ENCODE peak calls at places on chromosomes 11 and 22, in ten cellular contexts. V, H, N, E, F, Y, R, U, Z and X are unnamed samples.

GRCh38 chr11:34182425-34182824 is 77.0 kb downstream of the NAT10 start:
- DNase-seq in Y (no peak), F (no peak), N (no peak), U (no peak), V (no peak), Z (no peak), R (no peak), E (no peak), H (no peak), X (no peak)

GRCh38 chr11:6232899-6233298 is 1.5 kb downstream of the FHIP1B start:
- DNase-seq in Y (no peak), V (no peak), N (no peak), Z (no peak), E (no peak), R (no peak), H (peak; percentile 8), U (no peak), F (no peak), X (no peak)

GRCh38 chr11:62931501-62932278 is 10.5 kb upstream of the CHRM1 start:
- DNase-seq in Z (no peak), U (peak; percentile 34), R (no peak), V (peak; percentile 31), Y (no peak), F (no peak), H (peak; percentile 18), E (no peak), N (no peak), X (no peak)

GRCh38 chr11:59957094-59957493 is 6.7 kb upstream of the OOSP4A start:
- DNase-seq in V (no peak), R (no peak), N (no peak), Y (no peak), U (no peak), H (no peak), F (no peak), E (no peak), Z (no peak), X (no peak)

GRCh38 chr11:134139873-134140331 is 71.0 kb downstream of the JAM3 start:
- DNase-seq in U (peak; percentile 83), Y (peak; percentile 40), V (peak; percentile 65), N (peak; percentile 24), Z (peak; percentile 20), H (peak; percentile 86), R (peak; percentile 91), E (peak; percentile 71), F (peak; percentile 53), X (peak; percentile 72)

GRCh38 chr11:13896175-13896989 is 66.1 kb upstream of the SPON1 start:
- DNase-seq in V (no peak), E (no peak), U (no peak), Z (no peak), N (no peak), Y (no peak), F (no peak), H (no peak), R (peak; percentile 4), X (no peak)

GRCh38 chr11:72430743-72431570 is 3.4 kb downstream of the CLPB start:
- DNase-seq in E (peak; percentile 41), N (no peak), F (no peak), V (peak; percentile 59), U (peak; percentile 23), Y (peak; percentile 52), H (peak; percentile 63), Z (peak; percentile 18), R (peak; percentile 74), X (no peak)

GRCh38 chr22:19868333-19868732 is 13.7 kb upstream of the GNB1L start:
- DNase-seq in N (no peak), H (no peak), Z (no peak), F (no peak), E (no peak), Y (no peak), R (no peak), V (peak; percentile 26), U (no peak), X (no peak)

GRCh38 chr22:35212996-35213395 is 44.3 kb upstream of the HMGXB4 start:
- DNase-seq in U (no peak), R (no peak), E (no peak), H (no peak), F (no peak), V (no peak), Z (no peak), Y (no peak), N (no peak), X (no peak)

GRCh38 chr11:92703431-92703830 is 266.0 kb upstream of the MTNR1B start:
- DNase-seq in F (no peak), Y (peak; percentile 51), U (peak; percentile 23), H (peak; percentile 29), Z (no peak), N (no peak), R (peak; percentile 10), V (no peak), E (no peak), X (no peak)

GRCh38 chr22:20384171-20384570 is 9.8 kb upstream of the ZNF74 start:
- DNase-seq in N (no peak), F (no peak), V (no peak), Y (no peak), U (no peak), H (no peak), R (no peak), E (no peak), Z (no peak), X (no peak)

GRCh38 chr22:23503142-23503541 is 76.9 kb downstream of the IGLL1 start:
- DNase-seq in R (no peak), V (no peak), Z (no peak), H (no peak), F (no peak), Y (no peak), U (no peak), E (no peak), N (no peak), X (no peak)

GRCh38 chr22:28541137-28541536 is 138.5 kb downstream of the TTC28 start:
- DNase-seq in U (no peak), H (no peak), Z (no peak), V (no peak), Y (no peak), E (no peak), R (no peak), F (no peak), N (no peak), X (no peak)

GRCh38 chr11:74019860-74020259 is 11.0 kb upstream of the UCP3 start:
- DNase-seq in Y (no peak), R (peak; percentile 29), E (no peak), F (no peak), N (no peak), H (peak; percentile 37), Z (no peak), U (no peak), V (no peak), X (no peak)

DNA sequence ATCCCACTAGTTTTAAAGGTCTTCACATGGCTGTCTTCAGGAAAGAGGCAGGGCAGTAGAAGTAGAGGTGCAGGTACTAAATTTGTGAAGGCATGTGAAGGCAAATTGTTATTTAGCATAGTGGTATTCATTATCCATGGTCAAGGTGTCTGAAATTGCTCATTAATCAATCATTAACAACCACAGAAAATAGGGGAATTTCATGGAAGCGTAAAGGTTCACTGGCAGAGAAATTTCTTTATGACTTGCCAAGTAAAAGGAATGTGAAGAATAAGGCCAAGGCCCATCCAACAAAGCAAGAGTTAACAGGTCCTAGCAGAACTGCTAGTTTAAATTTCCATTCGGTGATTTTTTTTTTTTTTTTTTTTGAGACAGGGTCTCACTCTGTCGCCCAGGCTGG is 59.0 kb downstream of the RSF1 start:
- DNase-seq in Y (no peak), U (no peak), Z (no peak), R (no peak), F (no peak), N (no peak), V (no peak), H (no peak), E (no peak), X (no peak)
- TF ChIP-seq CTCF in Y (no peak), U (no peak), Z (no peak), R (no peak), F (no peak), N (no peak), V (no peak), H (no peak), E (no peak), X (no peak)

GRCh38 chr11:32323814-32324130 is 111.6 kb downstream of the WT1 start:
- DNase-seq in H (no peak), N (no peak), R (no peak), F (no peak), E (no peak), U (no peak), Z (no peak), Y (no peak), V (no peak), X (no peak)
- TF ChIP-seq CTCF in H (no peak), N (no peak), R (no peak), F (no peak), E (peak; percentile 37), U (no peak), Z (peak; percentile 20), Y (no peak), V (no peak), X (no peak)

DNA sequence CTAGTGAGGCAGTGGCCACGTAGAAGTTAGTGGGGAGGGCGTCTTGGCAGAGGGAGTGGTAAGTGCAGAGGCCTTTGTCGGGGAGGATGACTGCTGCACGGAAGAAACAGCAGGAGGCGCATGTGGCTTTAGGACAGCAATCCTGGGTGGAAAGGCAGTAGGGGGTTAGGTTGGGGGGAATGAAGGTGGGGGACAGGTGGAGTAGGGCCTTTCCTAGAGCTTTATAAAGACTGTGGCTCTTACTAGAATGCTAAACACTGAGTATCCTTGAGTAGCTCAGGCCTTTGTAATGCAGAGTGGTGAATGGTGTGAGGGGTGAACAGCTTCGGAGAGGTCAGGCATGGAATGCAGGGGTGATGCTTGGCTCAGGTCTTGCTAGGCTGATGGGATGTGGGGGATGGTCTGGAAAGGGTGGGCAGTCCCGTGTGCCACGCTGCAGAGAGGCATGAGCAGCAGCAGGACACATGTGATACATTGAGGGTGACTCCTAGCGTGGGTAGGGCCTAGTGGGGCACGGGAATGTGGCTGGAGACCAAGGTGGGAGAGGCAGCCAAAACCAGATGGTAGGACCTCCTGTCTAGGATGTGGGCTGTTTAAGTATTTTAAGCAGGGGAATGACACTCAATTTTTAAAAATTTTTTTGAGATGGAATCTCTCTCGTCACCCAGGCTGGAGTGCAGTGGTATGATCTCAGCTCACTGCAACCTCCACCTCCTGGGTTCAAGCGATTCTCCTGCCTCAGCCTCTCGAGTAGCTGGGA is 19.2 kb downstream of the AP2A2 start:
- DNase-seq in E (no peak), R (peak; percentile 45), Z (no peak), F (no peak), V (peak; percentile 89), N (no peak), Y (no peak), U (no peak), H (peak; percentile 65), X (no peak)
- TF ChIP-seq CTCF in E (no peak), R (peak; percentile 12), Z (no peak), F (no peak), V (peak; percentile 42), N (no peak), Y (no peak), U (peak; percentile 15), H (peak; percentile 39), X (peak; percentile 10)

DNA sequence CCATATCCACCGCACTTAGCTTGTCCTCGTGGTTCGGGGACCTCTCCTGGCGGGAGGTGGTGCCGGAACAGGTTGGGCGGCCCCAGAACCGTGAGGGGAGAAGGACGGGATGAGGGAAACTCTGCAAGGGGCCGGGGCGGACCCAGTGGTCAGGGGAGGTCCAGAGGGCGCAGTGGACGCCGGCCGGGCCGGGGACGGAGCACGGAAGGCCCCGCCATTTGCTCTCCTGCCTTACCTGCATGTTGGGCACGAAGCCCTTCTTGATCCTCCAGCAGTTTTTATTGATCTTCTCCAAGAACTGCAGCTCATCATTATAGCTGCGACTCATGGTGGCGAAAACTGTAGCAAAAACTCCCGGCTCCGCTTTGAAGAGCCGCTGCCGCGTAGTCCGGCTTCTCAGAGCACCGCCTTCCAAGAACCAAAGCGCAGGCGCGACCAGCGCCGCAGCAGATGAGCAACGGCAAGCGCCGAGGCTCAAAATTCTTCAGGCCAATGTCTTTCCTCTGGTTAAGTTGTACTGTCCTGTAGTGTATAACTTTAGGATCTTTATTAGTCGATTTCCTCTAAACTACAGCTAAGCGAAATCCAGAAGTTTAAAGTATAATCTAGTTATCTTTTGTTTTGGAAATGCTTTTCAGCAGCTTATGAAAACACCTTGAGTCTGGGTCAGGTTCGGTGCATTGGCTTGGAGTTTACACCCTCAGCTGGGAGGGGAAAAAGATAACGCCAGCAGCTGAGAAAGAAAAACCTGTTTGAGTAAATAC is at the start of gene RTCB:
- DNase-seq in Z (peak; percentile 94), R (peak; percentile 95), U (peak; percentile 87), N (peak; percentile 84), Y (peak; percentile 96), V (peak; percentile 88), H (peak; percentile 94), F (peak; percentile 85), E (peak; percentile 93), X (peak; percentile 78)
- TF ChIP-seq CTCF in Z (no peak), R (no peak), U (no peak), N (no peak), Y (no peak), V (no peak), H (no peak), F (no peak), E (no peak), X (no peak)